ENCODE peak calls at places on chromosome 4, in ten cellular contexts. N, M, L, V, G, H, P, B, K and R are unnamed samples.

GRCh38 chr4:907691-908437 is 24.3 kb downstream of the GAK start:
- DNase-seq in N (no peak), M (peak; percentile 42), L (no peak), V (no peak), G (no peak), H (no peak), P (no peak), B (no peak), K (no peak), R (no peak)

GRCh38 chr4:143188325-143189088 is 3.8 kb downstream of the USP38 start:
- DNase-seq in N (no peak), M (peak; percentile 12), L (no peak), V (no peak), G (no peak), H (no peak), P (no peak), B (no peak), K (no peak), R (no peak)

GRCh38 chr4:41428205-41428940 is 109.6 kb upstream of the LIMCH1 start:
- DNase-seq in N (no peak), M (no peak), L (no peak), V (no peak), G (no peak), H (no peak), P (no peak), B (no peak), K (no peak), R (no peak)

GRCh38 chr4:117640836-117641235 is 393.4 kb upstream of the NDST3 start:
- DNase-seq in N (no peak), M (no peak), L (no peak), V (no peak), G (no peak), H (no peak), P (no peak), B (no peak), K (no peak), R (no peak)

GRCh38 chr4:5789141-5789540 is 78.1 kb downstream of the EVC start:
- DNase-seq in N (no peak), M (no peak), L (no peak), V (no peak), G (no peak), H (peak; percentile 25), P (no peak), B (no peak), K (peak; percentile 67), R (no peak)

GRCh38 chr4:137664055-137664405 is 131.7 kb upstream of the PCDH18 start:
- DNase-seq in N (peak; percentile 96), M (peak; percentile 79), L (no peak), V (no peak), G (no peak), H (no peak), P (no peak), B (no peak), K (no peak), R (no peak)

GRCh38 chr4:127533028-127533700 is 99.6 kb upstream of the INTU start:
- DNase-seq in N (no peak), M (peak; percentile 58), L (peak; percentile 8), V (peak; percentile 41), G (no peak), H (no peak), P (no peak), B (peak; percentile 74), K (no peak), R (no peak)

GRCh38 chr4:105059337-105059736 is 87.3 kb upstream of the TET2 start:
- DNase-seq in N (no peak), M (no peak), L (no peak), V (no peak), G (no peak), H (no peak), P (no peak), B (no peak), K (no peak), R (no peak)

DNA sequence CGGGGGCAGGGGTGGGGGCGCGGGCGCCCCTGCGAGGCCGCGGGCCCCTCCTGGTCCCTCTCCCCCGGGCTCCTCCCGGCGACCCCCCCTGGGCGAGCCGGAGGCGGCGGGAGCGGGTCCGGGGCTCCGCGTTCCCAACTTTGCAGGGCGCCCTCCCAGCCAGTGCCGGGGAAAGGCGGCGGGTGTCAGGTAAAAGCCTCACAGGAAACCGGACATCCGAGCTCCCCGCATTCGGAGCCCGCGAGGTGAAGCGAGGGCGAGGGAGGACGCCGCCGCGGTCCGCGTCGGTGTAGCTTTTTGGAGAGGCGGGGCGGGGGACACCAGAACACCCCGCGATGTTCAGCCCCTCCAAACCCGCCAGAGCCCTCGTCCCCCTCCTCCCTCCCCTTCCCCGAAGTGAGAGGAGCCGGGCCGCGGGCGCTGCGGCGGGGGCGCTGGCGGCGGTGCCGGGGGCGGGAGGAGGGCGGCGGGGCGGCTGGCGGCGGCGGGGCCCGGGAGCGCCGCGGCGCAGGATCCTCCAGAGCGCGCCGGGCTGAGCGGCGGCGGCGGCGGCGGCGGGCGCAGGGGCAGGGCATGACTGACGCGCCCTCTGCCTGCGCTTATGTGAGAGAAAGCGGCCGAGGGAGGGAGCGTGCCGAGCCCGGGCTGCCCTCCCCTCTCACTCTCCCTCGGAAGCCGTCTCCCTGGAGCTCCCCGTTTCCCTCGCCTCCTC is at the start of gene VEGFC:
- DNase-seq in N (peak; percentile 85), M (peak; percentile 69), L (peak; percentile 24), V (peak; percentile 70), G (no peak), H (peak; percentile 73), P (peak; percentile 73), B (peak; percentile 78), K (no peak), R (peak; percentile 43)
- H3K4me3 ChIP-seq in N (peak within 1 kb of the TSS; percentile 87), M (peak within 1 kb of the TSS; percentile 71), L (peak within 1 kb of the TSS; percentile 48), V (peak within 1 kb of the TSS; percentile 73), G (no peak within 1 kb of the TSS), H (peak within 1 kb of the TSS; percentile 51), P (peak within 1 kb of the TSS; percentile 92), B (peak within 1 kb of the TSS; percentile 82), K (peak within 1 kb of the TSS; percentile 42), R (peak within 1 kb of the TSS; percentile 60)

GRCh38 chr4:23922535-23923115 is 32.8 kb upstream of the PPARGC1A start:
- DNase-seq in N (no peak), M (no peak), L (no peak), V (no peak), G (no peak), H (no peak), P (no peak), B (no peak), K (no peak), R (no peak)

GRCh38 chr4:23920716-23921446 is 31.0 kb upstream of the PPARGC1A start:
- DNase-seq in N (no peak), M (no peak), L (no peak), V (no peak), G (no peak), H (no peak), P (no peak), B (no peak), K (peak; percentile 87), R (no peak)

GRCh38 chr4:23921447-23921845 is 31.6 kb upstream of the PPARGC1A start:
- DNase-seq in N (no peak), M (no peak), L (no peak), V (no peak), G (no peak), H (no peak), P (no peak), B (no peak), K (no peak), R (no peak)

GRCh38 chr4:23923141-23923540 is 33.3 kb upstream of the PPARGC1A start:
- DNase-seq in N (no peak), M (no peak), L (no peak), V (no peak), G (no peak), H (no peak), P (no peak), B (no peak), K (no peak), R (no peak)

DNA sequence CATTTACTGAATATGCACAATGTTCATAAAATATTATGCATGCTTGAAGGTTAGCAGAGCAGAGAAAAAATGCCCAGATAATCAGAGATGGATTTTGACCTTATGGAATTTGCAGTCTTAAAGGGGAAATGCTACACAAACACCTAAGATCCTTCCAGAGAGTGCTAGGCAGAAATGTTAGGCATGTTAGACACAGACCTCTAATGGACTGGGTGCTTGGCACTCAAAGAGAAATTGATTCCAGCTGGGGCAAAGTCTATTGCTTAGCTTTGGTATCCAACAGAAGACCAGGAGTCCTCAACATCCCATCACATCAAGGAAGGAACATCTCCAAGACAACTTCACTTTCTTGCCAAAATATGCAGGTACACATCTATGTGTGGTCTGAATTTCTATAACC is 32.1 kb upstream of the PPARGC1A start:
- DNase-seq in N (no peak), M (no peak), L (no peak), V (no peak), G (no peak), H (no peak), P (no peak), B (no peak), K (no peak), R (no peak)
- H3K4me3 ChIP-seq in N (no peak overlapping the region), M (no peak overlapping the region), L (no peak overlapping the region), V (no peak overlapping the region), G (no peak overlapping the region), H (no peak overlapping the region), P (no peak overlapping the region), B (no peak overlapping the region), K (no peak overlapping the region), R (no peak overlapping the region)

DNA sequence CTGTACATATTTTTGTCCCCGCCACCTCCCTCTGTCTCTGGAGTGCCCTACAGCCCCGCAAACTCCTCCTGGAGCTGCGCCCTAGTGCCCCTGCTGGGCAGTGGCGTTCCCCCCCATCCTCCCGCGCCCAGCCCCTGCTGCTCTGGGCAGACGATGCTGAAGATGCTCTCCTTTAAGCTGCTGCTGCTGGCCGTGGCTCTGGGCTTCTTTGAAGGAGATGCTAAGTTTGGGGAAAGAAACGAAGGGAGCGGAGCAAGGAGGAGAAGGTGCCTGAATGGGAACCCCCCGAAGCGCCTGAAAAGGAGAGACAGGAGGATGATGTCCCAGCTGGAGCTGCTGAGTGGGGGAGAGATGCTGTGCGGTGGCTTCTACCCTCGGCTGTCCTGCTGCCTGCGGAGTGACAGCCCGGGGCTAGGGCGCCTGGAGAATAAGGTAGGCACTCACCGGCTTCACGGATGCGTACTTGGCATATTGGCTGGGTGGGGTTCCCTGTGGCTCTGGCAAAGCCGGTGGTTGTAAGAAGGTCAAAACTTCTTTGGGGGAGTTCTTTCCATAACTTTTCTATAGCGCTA is 653 bp downstream of the HHIP start:
- DNase-seq in N (no peak), M (peak; percentile 24), L (no peak), V (peak; percentile 37), G (no peak), H (no peak), P (no peak), B (no peak), K (no peak), R (no peak)
- H3K4me3 ChIP-seq in N (peak overlapping the region; percentile 60), M (peak overlapping the region; percentile 70), L (peak overlapping the region; percentile 38), V (peak overlapping the region; percentile 43), G (no peak overlapping the region), H (peak overlapping the region; percentile 40), P (peak overlapping the region; percentile 56), B (peak overlapping the region; percentile 62), K (peak overlapping the region; percentile 32), R (peak overlapping the region; percentile 74)

GRCh38 chr4:148341980-148342800 is 100.0 kb downstream of the NR3C2 start:
- DNase-seq in N (no peak), M (peak; percentile 2), L (no peak), V (peak; percentile 36), G (no peak), H (no peak), P (no peak), B (no peak), K (no peak), R (no peak)
- H3K4me3 ChIP-seq in N (no peak overlapping the region), M (no peak overlapping the region), L (no peak overlapping the region), V (no peak overlapping the region), G (no peak overlapping the region), H (no peak overlapping the region), P (no peak overlapping the region), B (no peak overlapping the region), K (no peak overlapping the region), R (no peak overlapping the region)

GRCh38 chr4:2417196-2417764 is 1.2 kb downstream of the ZFYVE28 start:
- DNase-seq in N (no peak), M (no peak), L (no peak), V (no peak), G (no peak), H (no peak), P (no peak), B (no peak), K (no peak), R (no peak)
- H3K4me3 ChIP-seq in N (peak overlapping the region; percentile 63), M (peak overlapping the region; percentile 54), L (peak overlapping the region; percentile 64), V (peak overlapping the region; percentile 41), G (peak overlapping the region; percentile 73), H (peak overlapping the region; percentile 73), P (peak overlapping the region; percentile 74), B (peak overlapping the region; percentile 75), K (peak overlapping the region; percentile 44), R (peak overlapping the region; percentile 55)